ENCODE peak calls at places on chromosomes 11 and 22, in four cellular contexts. S is HL-60, O is K562, N is GM12878. X is an unnamed sample.

GRCh38 chr11:45331839-45332485 is 45.8 kb upstream of the SYT13 start:
- DNase-seq in S (no peak), O (no peak), N (no peak), X (no peak)

GRCh38 chr22:26718905-26719304 is 61.5 kb downstream of the MIAT start:
- DNase-seq in S (no peak), O (no peak), N (no peak), X (no peak)

GRCh38 chr11:113507341-113507740 is 32.1 kb upstream of the DRD2 start:
- DNase-seq in S (no peak), O (no peak), N (no peak), X (no peak)

GRCh38 chr11:123351375-123351774 is 78.7 kb upstream of the GRAMD1B start:
- DNase-seq in S (no peak), O (no peak), N (no peak), X (no peak)

GRCh38 chr11:123438191-123438627 is 8.1 kb downstream of the GRAMD1B start:
- DNase-seq in S (no peak), O (no peak), N (no peak), X (no peak)

GRCh38 chr22:39596601-39597000 is 26.0 kb downstream of the CACNA1I start:
- DNase-seq in S (no peak), O (no peak), N (no peak), X (no peak)

GRCh38 chr11:72328366-72329224 is 84.6 kb upstream of the PHOX2A start:
- DNase-seq in S (no peak), O (no peak), N (no peak), X (no peak)

GRCh38 chr11:127307700-127308099 is 307.1 kb upstream of the KIRREL3 start:
- DNase-seq in S (no peak), O (no peak), N (no peak), X (no peak)

GRCh38 chr22:22362939-22363338 is 118.4 kb downstream of the VPREB1 start:
- DNase-seq in S (no peak), O (no peak), N (no peak), X (no peak)

GRCh38 chr11:27468643-27469332 is 3.8 kb downstream of the LGR4 start:
- DNase-seq in S (no peak), O (no peak), N (no peak), X (no peak)

GRCh38 chr22:31337178-31337577 is 9.0 kb downstream of the PATZ1 start:
- DNase-seq in S (no peak), O (no peak), N (no peak), X (no peak)
- TF ChIP-seq SPI1 in S (no peak), O (no peak), N (no peak), X (no peak)

GRCh38 chr11:119470316-119471266 is 47.6 kb upstream of the THY1 start:
- DNase-seq in S (no peak), O (no peak), N (no peak), X (no peak)
- TF ChIP-seq SPI1 in S (no peak), O (no peak), N (no peak), X (no peak)

GRCh38 chr22:49013707-49014106 is 814.0 kb downstream of the BRD1 start:
- DNase-seq in S (no peak), O (no peak), N (no peak), X (no peak)

GRCh38 chr22:49015993-49016908 is 811.4 kb downstream of the BRD1 start:
- DNase-seq in S (no peak), O (no peak), N (no peak), X (no peak)

GRCh38 chr22:49015459-49015858 is 812.2 kb downstream of the BRD1 start:
- DNase-seq in S (no peak), O (no peak), N (no peak), X (no peak)

GRCh38 chr22:49012695-49013094 is 815.0 kb downstream of the BRD1 start:
- DNase-seq in S (no peak), O (no peak), N (no peak), X (no peak)

DNA sequence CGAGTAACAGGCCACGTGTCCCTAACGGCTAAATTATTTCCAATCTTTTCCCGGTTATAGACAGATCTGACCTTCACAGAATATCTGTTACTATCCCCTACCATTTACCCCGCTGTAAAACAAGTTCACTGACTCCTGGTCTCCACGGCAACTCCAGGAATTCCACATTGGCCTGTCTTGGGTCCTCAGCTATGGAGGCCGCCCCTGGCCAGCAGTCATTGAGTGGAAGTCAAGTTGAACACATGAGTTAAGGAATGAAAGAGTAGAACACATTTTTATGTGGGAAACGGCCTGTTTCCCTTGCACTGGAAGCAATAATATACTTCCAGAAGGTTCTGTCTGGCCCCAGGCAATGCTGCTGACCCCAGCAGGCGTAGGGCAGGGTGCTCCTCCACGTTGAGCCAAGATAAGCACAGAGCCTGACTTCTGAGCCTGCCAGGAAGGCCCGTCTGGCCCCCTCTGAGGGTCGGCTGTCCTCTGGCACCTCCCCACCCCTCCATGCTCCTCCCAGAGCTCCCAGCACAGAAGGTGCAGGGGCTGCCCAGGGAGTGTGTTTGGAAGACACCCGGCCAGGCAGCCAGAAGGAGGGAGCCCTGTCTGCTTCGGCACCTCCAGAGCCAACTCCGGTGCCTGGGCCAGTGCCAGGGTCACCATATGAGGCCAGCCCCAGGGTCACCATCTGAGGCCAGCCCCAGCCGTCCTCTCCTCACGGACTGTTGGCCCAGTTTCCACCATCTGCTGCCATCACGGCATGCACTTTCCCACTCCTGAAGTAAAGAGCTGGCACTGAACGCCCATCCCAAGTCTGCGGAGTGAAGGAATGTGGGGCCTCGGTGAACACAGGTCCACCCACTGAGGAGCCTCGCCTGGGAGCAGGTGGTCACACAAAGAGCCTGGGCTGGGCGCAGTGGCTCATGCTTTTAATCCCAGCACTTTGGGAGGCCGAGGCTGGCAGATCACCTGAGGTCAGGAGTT is 813.2 kb downstream of the BRD1 start:
- DNase-seq in S (no peak), O (no peak), N (no peak), X (no peak)
- TF ChIP-seq SPI1 in S (no peak), O (no peak), N (no peak), X (no peak)

GRCh38 chr22:34111210-34111824 is 191.0 kb upstream of the LARGE1 start:
- DNase-seq in S (peak; percentile 1), O (peak; percentile 18), N (no peak), X (peak; percentile 34)
- TF ChIP-seq SPI1 in S (no peak), O (no peak), N (no peak), X (no peak)